ENCODE peak calls at places on chromosome 3, in eight cellular contexts. G is adrenal gland, X is NCI-H2081, F is fibroblast of mammary gland, B is NCI-H345, C is adipocyte, I is T follicular helper cell, A is activated T-cell treated with anti-CD3 and anti-CD28 coated beads for 24 hours. M is an unnamed sample.

GRCh38 chr3:25885544-25885943 is 95.7 kb downstream of the OXSM start:
- DNase-seq in G (no peak), X (no peak), F (peak), B (no peak), C (no peak), I (no peak), A (no peak), M (no peak)

GRCh38 chr3:117600112-117600511 is 890.5 kb downstream of the TUSC7 start:
- DNase-seq in G (no peak), X (no peak), F (no peak), B (no peak), C (no peak), I (no peak), A (no peak), M (no peak)

GRCh38 chr3:140131895-140132294 is 196.9 kb downstream of the CLSTN2 start:
- DNase-seq in G (no peak), X (no peak), F (no peak), B (no peak), C (no peak), I (no peak), A (no peak), M (no peak)

GRCh38 chr3:61807865-61808276 is 246.5 kb downstream of the PTPRG start:
- DNase-seq in G (no peak), X (no peak), F (peak), B (peak), C (peak), I (no peak), A (no peak), M (peak)

GRCh38 chr3:77530870-77531269 is 491.0 kb downstream of the ROBO2 start:
- DNase-seq in G (no peak), X (no peak), F (peak), B (no peak), C (peak), I (no peak), A (no peak), M (peak)

GRCh38 chr3:152403632-152404066 is 134.9 kb downstream of the MBNL1 start:
- DNase-seq in G (peak), X (no peak), F (peak), B (no peak), C (no peak), I (no peak), A (no peak), M (no peak)

GRCh38 chr3:142574665-142575064 is 3.9 kb downstream of the ATR start:
- DNase-seq in G (no peak), X (no peak), F (no peak), B (no peak), C (no peak), I (no peak), A (no peak), M (no peak)

GRCh38 chr3:38649500-38650247 is at the start of gene SCN5A:
- DNase-seq in G (peak), X (peak), F (peak), B (peak), C (peak), I (peak), A (peak), M (no peak)

GRCh38 chr3:185822221-185822956 is 2.5 kb downstream of the IGF2BP2 start:
- DNase-seq in G (no peak), X (no peak), F (peak), B (no peak), C (peak), I (no peak), A (no peak), M (no peak)

GRCh38 chr3:177810162-177810623 is 612.9 kb upstream of the TBL1XR1 start:
- DNase-seq in G (no peak), X (no peak), F (peak), B (no peak), C (peak), I (no peak), A (no peak), M (no peak)

GRCh38 chr3:2517479-2518188 is 419.0 kb downstream of the CNTN4 start:
- DNase-seq in G (no peak), X (no peak), F (no peak), B (no peak), C (no peak), I (no peak), A (no peak), M (no peak)

GRCh38 chr3:39130026-39130425 is 22.5 kb downstream of the TTC21A start:
- DNase-seq in G (no peak), X (no peak), F (no peak), B (no peak), C (no peak), I (no peak), A (no peak), M (no peak)

GRCh38 chr3:157067114-157067513 is 92.8 kb downstream of the CCNL1 start:
- DNase-seq in G (no peak), X (no peak), F (no peak), B (no peak), C (no peak), I (peak), A (no peak), M (no peak)

GRCh38 chr3:12766541-12766940 is 7.5 kb upstream of the TMEM40 start:
- DNase-seq in G (no peak), X (no peak), F (no peak), B (no peak), C (no peak), I (no peak), A (no peak), M (no peak)

GRCh38 chr3:111210003-111210699 is 138.5 kb downstream of the NECTIN3 start:
- DNase-seq in G (no peak), X (no peak), F (peak), B (no peak), C (peak), I (no peak), A (no peak), M (no peak)

GRCh38 chr3:161163297-161163696 is 57.8 kb upstream of the NMD3 start:
- DNase-seq in G (no peak), X (no peak), F (peak), B (no peak), C (peak), I (no peak), A (no peak), M (no peak)

GRCh38 chr3:139129892-139130291 is 85.2 kb upstream of the PRR23C start:
- DNase-seq in G (no peak), X (no peak), F (peak), B (no peak), C (no peak), I (no peak), A (no peak), M (no peak)

GRCh38 chr3:25527796-25528195 is 99.7 kb downstream of the RARB start:
- DNase-seq in G (no peak), X (no peak), F (peak), B (no peak), C (peak), I (no peak), A (no peak), M (peak)

GRCh38 chr3:134487406-134487805 is 1.5 kb downstream of the CEP63 start:
- DNase-seq in G (no peak), X (no peak), F (no peak), B (no peak), C (no peak), I (no peak), A (no peak), M (no peak)

GRCh38 chr3:46087871-46088270 is 60.6 kb upstream of the XCR1 start:
- DNase-seq in G (no peak), X (no peak), F (peak), B (no peak), C (peak), I (no peak), A (no peak), M (no peak)

GRCh38 chr3:138492980-138493675 is 58.7 kb downstream of the ESYT3 start:
- DNase-seq in G (no peak), X (no peak), F (no peak), B (no peak), C (no peak), I (no peak), A (no peak), M (no peak)

GRCh38 chr3:98731720-98732238 is 31.4 kb upstream of the ST3GAL6 start:
- DNase-seq in G (no peak), X (no peak), F (no peak), B (no peak), C (no peak), I (no peak), A (no peak), M (no peak)

GRCh38 chr3:18134386-18135082 is 290.6 kb downstream of the SATB1 start:
- DNase-seq in G (no peak), X (no peak), F (peak), B (no peak), C (peak), I (no peak), A (no peak), M (no peak)

GRCh38 chr3:59131016-59131771 is 81.4 kb upstream of the CFAP20DC start:
- DNase-seq in G (no peak), X (no peak), F (peak), B (no peak), C (peak), I (no peak), A (no peak), M (no peak)

M was measured in NCI-H446 treated with DMSO at 0.1 percent for 48 hours.